ENCODE peak calls at places on chromosomes 4 and X, in four cellular contexts. One of them, this sample, is unnamed.

GRCh38 chr4:111991797-111992196 is 153.5 kb upstream of the FAM241A start:
- DNase-seq in IMR-90: peak
- DNase-seq in H9: no peak
- DNase-seq in H1: no peak
- DNase-seq in this sample: no peak

GRCh38 chr4:39337841-39338240 is 28.3 kb downstream of the RFC1 start:
- DNase-seq in IMR-90: no peak
- DNase-seq in H9: no peak
- DNase-seq in H1: no peak
- DNase-seq in this sample: no peak

GRCh38 chr4:81359207-81359606 is 112.5 kb downstream of the RASGEF1B start:
- DNase-seq in IMR-90: peak
- DNase-seq in H9: no peak
- DNase-seq in H1: no peak
- DNase-seq in this sample: no peak

GRCh38 chr4:78020677-78021076 is 36.4 kb upstream of the FRAS1 start:
- DNase-seq in IMR-90: no peak
- DNase-seq in H9: no peak
- DNase-seq in H1: no peak
- DNase-seq in this sample: peak

GRCh38 chrX:42094208-42094607 is 170.9 kb upstream of the CASK start:
- DNase-seq in IMR-90: peak
- DNase-seq in H9: no peak
- DNase-seq in H1: no peak
- DNase-seq in this sample: no peak

GRCh38 chr4:61079427-61079826 is 120.7 kb upstream of the ADGRL3 start:
- DNase-seq in IMR-90: no peak
- DNase-seq in H9: no peak
- DNase-seq in H1: no peak
- DNase-seq in this sample: no peak

GRCh38 chr4:60443068-60443467 is 757.1 kb upstream of the ADGRL3 start:
- DNase-seq in IMR-90: no peak
- DNase-seq in H9: no peak
- DNase-seq in H1: no peak
- DNase-seq in this sample: no peak

GRCh38 chr4:107666134-107666533 is 53.9 kb downstream of the PAPSS1 start:
- DNase-seq in IMR-90: peak
- DNase-seq in H9: no peak
- DNase-seq in H1: no peak
- DNase-seq in this sample: no peak

GRCh38 chr4:94826206-94826605 is 68.5 kb downstream of the BMPR1B start:
- DNase-seq in IMR-90: no peak
- DNase-seq in H9: no peak
- DNase-seq in H1: no peak
- DNase-seq in this sample: no peak

GRCh38 chrX:143429021-143429570 is 88.2 kb downstream of the SPANXN3 start:
- DNase-seq in IMR-90: no peak
- DNase-seq in H9: no peak
- DNase-seq in H1: no peak
- DNase-seq in this sample: no peak

GRCh38 chr4:189278559-189279165 is 662.0 kb upstream of the FRG1 start:
- DNase-seq in IMR-90: peak
- DNase-seq in H9: no peak
- DNase-seq in H1: no peak
- DNase-seq in this sample: peak

GRCh38 chrX:74325130-74326059 is 21.4 kb downstream of the ZCCHC13 start:
- DNase-seq in IMR-90: no peak
- DNase-seq in H9: peak
- DNase-seq in H1: peak
- DNase-seq in this sample: peak

GRCh38 chr4:89939464-89939863 is 44.8 kb downstream of the MMRN1 start:
- DNase-seq in IMR-90: no peak
- DNase-seq in H9: no peak
- DNase-seq in H1: no peak
- DNase-seq in this sample: no peak

GRCh38 chr4:17544205-17544604 is 29.2 kb downstream of the CLRN2 start:
- DNase-seq in IMR-90: no peak
- DNase-seq in H9: peak
- DNase-seq in H1: peak
- DNase-seq in this sample: peak

GRCh38 chr4:101556845-101557244 is 209.5 kb upstream of the PPP3CA start:
- DNase-seq in IMR-90: no peak
- DNase-seq in H9: no peak
- DNase-seq in H1: no peak
- DNase-seq in this sample: no peak

GRCh38 chr4:40507977-40508376 is 121.7 kb downstream of the RBM47 start:
- DNase-seq in IMR-90: no peak
- DNase-seq in H9: no peak
- DNase-seq in H1: no peak
- DNase-seq in this sample: no peak

GRCh38 chr4:48603366-48604003 is 113.4 kb downstream of the ZAR1 start:
- DNase-seq in IMR-90: no peak
- DNase-seq in H9: no peak
- DNase-seq in H1: no peak
- DNase-seq in this sample: no peak
- H2BK5ac ChIP-seq in IMR-90: no peak
- H2BK5ac ChIP-seq in H9: no peak
- H2BK5ac ChIP-seq in H1: no peak
- H2BK5ac ChIP-seq in this sample: no peak

DNA sequence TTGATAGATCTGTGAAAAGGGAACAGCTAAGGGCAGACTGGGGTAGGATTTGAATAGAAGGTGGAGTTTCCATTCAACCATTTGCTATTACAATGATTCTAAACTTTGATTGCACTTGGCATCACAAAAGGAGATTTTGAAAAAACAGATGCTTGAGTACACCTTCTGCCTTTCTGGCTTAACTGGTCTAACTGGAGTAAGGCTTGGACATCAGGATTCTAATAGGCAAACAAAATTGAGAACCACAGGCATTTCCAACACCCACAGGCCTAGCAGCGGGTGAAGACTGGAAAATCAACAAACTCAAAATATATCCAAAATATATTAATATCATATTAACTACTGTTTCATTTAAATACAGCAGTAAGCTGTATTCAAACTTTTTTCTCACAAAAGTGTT is 1.9 kb upstream of the VEGFC start:
- DNase-seq in IMR-90: no peak
- DNase-seq in H9: no peak
- DNase-seq in H1: no peak
- DNase-seq in this sample: no peak
- H4K5ac ChIP-seq in IMR-90: peak
- H4K5ac ChIP-seq in H9: no peak
- H4K5ac ChIP-seq in H1: no peak
- H4K5ac ChIP-seq in this sample: no peak

DNA sequence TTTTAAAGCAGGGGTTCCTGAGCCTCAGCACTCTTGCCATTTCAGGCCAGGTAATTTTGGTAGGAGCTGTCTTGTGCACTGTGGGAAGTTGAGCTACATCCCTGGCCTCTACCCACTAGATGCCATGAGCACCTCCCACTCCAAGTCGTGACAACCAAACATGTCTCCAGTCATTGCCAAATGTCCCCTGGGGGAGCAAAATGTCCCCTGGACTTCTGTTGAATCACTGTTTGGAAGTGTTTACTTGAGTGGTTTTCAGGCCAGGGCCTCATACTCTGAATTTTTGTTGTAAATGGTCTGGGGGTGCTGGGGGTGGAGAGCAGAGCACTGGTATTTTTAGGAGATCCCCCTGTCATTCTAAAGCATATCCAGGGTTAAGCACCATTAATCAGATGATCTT is 3.2 kb downstream of the PDK3 start:
- DNase-seq in IMR-90: no peak
- DNase-seq in H9: no peak
- DNase-seq in H1: no peak
- DNase-seq in this sample: no peak
- H3K27ac ChIP-seq in IMR-90: no peak
- H3K27ac ChIP-seq in H9: no peak
- H3K27ac ChIP-seq in H1: no peak
- H3K27ac ChIP-seq in this sample: no peak

DNA sequence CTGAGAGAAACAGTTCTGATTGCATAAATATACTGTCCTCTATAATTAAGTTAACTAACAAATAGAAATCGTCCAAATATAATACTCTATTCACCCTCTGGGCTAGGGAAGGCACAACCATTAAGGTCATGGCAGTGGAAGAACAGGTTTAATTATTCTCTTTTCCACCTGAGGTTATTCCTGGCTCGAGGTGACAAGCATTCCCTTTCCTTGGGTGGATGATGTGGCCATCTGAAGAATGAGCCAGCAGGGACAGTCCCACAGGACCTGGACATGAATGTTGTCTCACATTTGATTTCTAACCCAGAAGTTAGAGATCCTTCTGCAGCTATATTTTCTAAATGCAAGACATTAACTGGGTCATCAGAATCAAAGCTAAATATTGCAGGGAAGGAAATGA is 5.5 kb downstream of the IBSP start:
- DNase-seq in IMR-90: no peak
- DNase-seq in H9: no peak
- DNase-seq in H1: no peak
- DNase-seq in this sample: no peak
- H2BK5ac ChIP-seq in IMR-90: no peak
- H2BK5ac ChIP-seq in H9: no peak
- H2BK5ac ChIP-seq in H1: no peak
- H2BK5ac ChIP-seq in this sample: no peak

GRCh38 chr4:12966741-12967140 is 517.4 kb downstream of the RAB28 start:
- DNase-seq in IMR-90: no peak
- DNase-seq in H9: no peak
- DNase-seq in H1: no peak
- DNase-seq in this sample: no peak
- H4K5ac ChIP-seq in IMR-90: no peak
- H4K5ac ChIP-seq in H9: no peak
- H4K5ac ChIP-seq in H1: no peak
- H4K5ac ChIP-seq in this sample: no peak

This sample was measured in mesendoderm.